ENCODE peak calls at places on chromosome 17, in six cellular contexts. H is activated naive CD4-positive, alpha-beta T cell treated with anti-CD3 and anti-CD28 coated beads, Interleukin-2, amount 50 U/mL, for 72 hours; R is sciatic nerve; I is left lung; S is left cardiac atrium; N is activated CD4-positive, alpha-beta T cell treated with anti-CD3 and anti-CD28 coated beads for 36 hours. B is an unnamed sample.

GRCh38 chr17:10744509-10745000 is 14.7 kb upstream of the TMEM220 start:
- ATAC-seq in H (peak; percentile 56), R (no peak), I (no peak), S (no peak), N (peak; percentile 72), B (no peak)

GRCh38 chr17:20032636-20033035 is 23.5 kb downstream of the SPECC1 start:
- ATAC-seq in H (no peak), R (no peak), I (no peak), S (no peak), N (peak; percentile 53), B (no peak)

GRCh38 chr17:43018008-43018853 is 4.0 kb downstream of the VAT1 start:
- ATAC-seq in H (no peak), R (no peak), I (no peak), S (no peak), N (no peak), B (peak; percentile 11)

GRCh38 chr17:661509-661908 is 53.1 kb downstream of the VPS53 start:
- ATAC-seq in H (no peak), R (no peak), I (no peak), S (no peak), N (no peak), B (no peak)

GRCh38 chr17:49055181-49055927 is 58.2 kb downstream of the IGF2BP1 start:
- ATAC-seq in H (no peak), R (no peak), I (no peak), S (no peak), N (no peak), B (no peak)

GRCh38 chr17:49292901-49293300 is 62.3 kb upstream of the PHOSPHO1 start:
- ATAC-seq in H (no peak), R (no peak), I (no peak), S (no peak), N (peak; percentile 79), B (peak; percentile 39)

GRCh38 chr17:30112794-30113193 is 3.8 kb upstream of the NSRP1 start:
- ATAC-seq in H (peak; percentile 50), R (no peak), I (no peak), S (no peak), N (no peak), B (no peak)

GRCh38 chr17:64706224-64707076 is 44.3 kb upstream of the SMURF2 start:
- ATAC-seq in H (no peak), R (no peak), I (peak; percentile 60), S (no peak), N (no peak), B (peak; percentile 27)

GRCh38 chr17:57475786-57476185 is 219.5 kb downstream of the MSI2 start:
- ATAC-seq in H (no peak), R (no peak), I (no peak), S (no peak), N (no peak), B (no peak)

GRCh38 chr17:20919990-20920812 is 122.6 kb downstream of the USP22 start:
- ATAC-seq in H (no peak), R (no peak), I (no peak), S (no peak), N (no peak), B (no peak)

GRCh38 chr17:32277284-32277683 is 11.7 kb downstream of the RHBDL3 start:
- ATAC-seq in H (no peak), R (no peak), I (peak; percentile 24), S (peak; percentile 67), N (no peak), B (no peak)

GRCh38 chr17:67629963-67630320 is 87.8 kb upstream of the NOL11 start:
- ATAC-seq in H (no peak), R (peak; percentile 80), I (peak; percentile 74), S (peak; percentile 55), N (no peak), B (peak; percentile 46)

GRCh38 chr17:62628845-62629555 is 1.5 kb downstream of the MRC2 start:
- ATAC-seq in H (no peak), R (peak; percentile 19), I (no peak), S (peak; percentile 14), N (no peak), B (peak; percentile 5)

GRCh38 chr17:71970312-71970711 is 150.5 kb upstream of the SOX9 start:
- ATAC-seq in H (peak; percentile 34), R (no peak), I (no peak), S (no peak), N (peak; percentile 55), B (peak; percentile 98)

GRCh38 chr17:36198831-36199465 is 2.4 kb upstream of the CCL3L1 start:
- ATAC-seq in H (peak; percentile 92), R (peak; percentile 17), I (peak; percentile 43), S (peak; percentile 54), N (peak; percentile 92), B (no peak)

GRCh38 chr17:6507535-6507934 is 48.8 kb downstream of the PITPNM3 start:
- ATAC-seq in H (no peak), R (peak; percentile 33), I (peak; percentile 73), S (peak; percentile 65), N (no peak), B (peak; percentile 93)

GRCh38 chr17:50721194-50722010 is 2.0 kb downstream of the LUC7L3 start:
- ATAC-seq in H (no peak), R (no peak), I (no peak), S (no peak), N (peak; percentile 21), B (no peak)

GRCh38 chr17:37476431-37477130 is 13.1 kb upstream of the DUSP14 start:
- ATAC-seq in H (no peak), R (no peak), I (peak; percentile 61), S (peak; percentile 88), N (no peak), B (peak; percentile 91)

B was measured in esophagus mucosa.